ENCODE peak calls at places on chromosomes 6 and 20, in ten cellular contexts. T is activated gamma-delta T cell treated with Interleukin-2 at 50 U/mL for 16 hours, Z is cardiac muscle cell, Q is SW 1271, U is fibroblast of villous mesenchyme, L is EL, G is A549, B is iPS DF 19.7, I is NCI-H2029 treated with DMSO at 0.1 percent for 48 hours, J is upper lobe of right lung. A is an unnamed sample.

GRCh38 chr20:25389858-25390537 is 637 bp downstream of the ABHD12 start:
- DNase-seq in U (no peak), B (no peak), G (peak), Q (no peak), T (peak), Z (peak), L (peak), J (peak), I (no peak), A (peak)

GRCh38 chr6:150865406-150866146 is at the start of gene MTHFD1L:
- DNase-seq in T (peak), J (peak), U (peak), I (no peak), G (peak), Z (peak), B (peak), L (peak), Q (peak), A (peak)

GRCh38 chr6:126113261-126113660 is 126.9 kb downstream of the TRMT11 start:
- DNase-seq in G (no peak), I (no peak), J (no peak), L (no peak), T (no peak), B (no peak), U (no peak), Q (no peak), Z (no peak), A (no peak)

GRCh38 chr20:38136421-38137245 is 28.4 kb downstream of the TGM2 start:
- DNase-seq in Z (no peak), I (no peak), B (no peak), J (peak), Q (no peak), U (peak), T (no peak), L (no peak), G (no peak), A (peak)

GRCh38 chr6:93416575-93417420 is 2.6 kb downstream of the EPHA7 start:
- DNase-seq in G (peak), T (no peak), Z (peak), Q (peak), B (no peak), L (no peak), J (no peak), I (peak), U (peak), A (no peak)

GRCh38 chr6:23522751-23523527 is 603.1 kb upstream of the NRSN1 start:
- DNase-seq in G (no peak), L (no peak), B (no peak), Q (no peak), T (no peak), U (no peak), J (no peak), I (no peak), Z (no peak), A (no peak)

GRCh38 chr20:9126527-9126926 is 57.6 kb downstream of the PLCB4 start:
- DNase-seq in Z (no peak), I (no peak), G (no peak), L (no peak), B (no peak), J (no peak), T (no peak), Q (no peak), U (no peak), A (no peak)

GRCh38 chr6:27650620-27651370 is 177.9 kb upstream of the ZNF184 start:
- DNase-seq in J (no peak), G (no peak), L (peak), Z (peak), I (no peak), U (peak), T (no peak), B (no peak), Q (peak), A (no peak)

GRCh38 chr20:58135441-58136170 is 92.8 kb downstream of the ANKRD60 start:
- DNase-seq in U (no peak), J (peak), Z (no peak), G (no peak), L (no peak), Q (no peak), B (no peak), I (no peak), T (no peak), A (peak)

GRCh38 chr6:156080371-156080770 is 624.7 kb upstream of the NOX3 start:
- DNase-seq in L (peak), J (no peak), B (no peak), G (no peak), T (no peak), Q (no peak), I (no peak), U (no peak), Z (no peak), A (no peak)

GRCh38 chr6:98836025-98836961 is 1.9 kb downstream of the POU3F2 start:
- DNase-seq in I (peak), Q (no peak), L (no peak), Z (no peak), T (no peak), G (no peak), B (no peak), J (no peak), U (no peak), A (no peak)

GRCh38 chr6:36378243-36378920 is 9.1 kb downstream of the ETV7 start:
- DNase-seq in G (no peak), J (no peak), L (no peak), B (no peak), T (no peak), Z (no peak), U (no peak), Q (no peak), I (no peak), A (no peak)

A was measured in RWPE2.